ENCODE peak calls at places on chromosomes 6 and 20, in five cellular contexts. U is WTC11; M is left lung; C is aorta; Z is activated T-cell treated with anti-CD3 and anti-CD28 coated beads, Interleukin-2, amount 50 U/mL, for 4 hours. F is an unnamed sample.

GRCh38 chr6:37083243-37084138 is 78.0 kb downstream of the FGD2 start:
- ATAC-seq in U (peak), M (peak), C (peak), Z (no peak), F (no peak)

GRCh38 chr20:39016076-39016475 is 53.9 kb downstream of the DHX35 start:
- ATAC-seq in U (no peak), M (no peak), C (no peak), Z (no peak), F (peak)

GRCh38 chr6:66396145-66396544 is 689.1 kb upstream of the EYS start:
- ATAC-seq in U (no peak), M (no peak), C (peak), Z (no peak), F (no peak)

GRCh38 chr6:157688275-157688959 is 134.6 kb upstream of the SNX9 start:
- ATAC-seq in U (no peak), M (no peak), C (no peak), Z (no peak), F (no peak)

GRCh38 chr6:106373502-106374239 is 13.2 kb downstream of the CRYBG1 start:
- ATAC-seq in U (no peak), M (no peak), C (no peak), Z (peak), F (peak)

GRCh38 chr20:38950254-38950653 is 11.9 kb upstream of the DHX35 start:
- ATAC-seq in U (no peak), M (no peak), C (no peak), Z (no peak), F (no peak)

GRCh38 chr20:5433352-5433751 is 116.6 kb upstream of the PROKR2 start:
- ATAC-seq in U (no peak), M (no peak), C (no peak), Z (no peak), F (no peak)

GRCh38 chr6:84197708-84198107 is 29.7 kb downstream of the CEP162 start:
- ATAC-seq in U (no peak), M (no peak), C (no peak), Z (no peak), F (no peak)

GRCh38 chr6:2351807-2352431 is 106.5 kb upstream of the GMDS start:
- ATAC-seq in U (no peak), M (no peak), C (peak), Z (no peak), F (no peak)

GRCh38 chr20:25227317-25227831 is 20.5 kb upstream of the PYGB start:
- ATAC-seq in U (no peak), M (peak), C (peak), Z (no peak), F (no peak)

GRCh38 chr6:71321344-71321743 is 32.7 kb downstream of the OGFRL1 start:
- ATAC-seq in U (no peak), M (no peak), C (no peak), Z (no peak), F (no peak)

GRCh38 chr20:50110141-50111047 is 2.6 kb downstream of the UBE2V1 start:
- ATAC-seq in U (no peak), M (peak), C (no peak), Z (peak), F (peak)

GRCh38 chr6:81713205-81713604 is 39.3 kb downstream of the TENT5A start:
- ATAC-seq in U (no peak), M (no peak), C (no peak), Z (no peak), F (no peak)

GRCh38 chr20:35307666-35308653 is 15.7 kb upstream of the FAM83C start:
- ATAC-seq in U (no peak), M (no peak), C (peak), Z (no peak), F (no peak)

GRCh38 chr6:8075185-8075584 is 11.0 kb upstream of the BLOC1S5 start:
- ATAC-seq in U (no peak), M (no peak), C (no peak), Z (no peak), F (no peak)

GRCh38 chr20:23963941-23964340 is 24.6 kb downstream of the GGTLC1 start:
- ATAC-seq in U (no peak), M (no peak), C (no peak), Z (no peak), F (no peak)

GRCh38 chr20:1322511-1323245 is 6.3 kb downstream of the SDCBP2 start:
- ATAC-seq in U (no peak), M (no peak), C (no peak), Z (no peak), F (no peak)

GRCh38 chr20:52105045-52105572 is 86.5 kb downstream of the ZFP64 start:
- ATAC-seq in U (peak), M (peak), C (no peak), Z (no peak), F (peak)

GRCh38 chr20:22601361-22602141 is 17.2 kb upstream of the FOXA2 start:
- ATAC-seq in U (no peak), M (no peak), C (no peak), Z (no peak), F (no peak)

GRCh38 chr6:111573118-111573883 is 32.4 kb downstream of the TRAF3IP2 start:
- ATAC-seq in U (no peak), M (peak), C (no peak), Z (no peak), F (no peak)

GRCh38 chr20:64039293-64040160 is 3.5 kb downstream of the C20orf204 start:
- ATAC-seq in U (peak), M (peak), C (no peak), Z (no peak), F (no peak)

GRCh38 chr20:56627122-56628014 is 1.7 kb upstream of the TFAP2C start:
- ATAC-seq in U (no peak), M (no peak), C (no peak), Z (no peak), F (no peak)

GRCh38 chr20:37564016-37564387 is 36.3 kb upstream of the BLCAP start:
- ATAC-seq in U (no peak), M (no peak), C (no peak), Z (no peak), F (no peak)

GRCh38 chr6:5085638-5086293 is 625 bp downstream of the PPP1R3G start:
- ATAC-seq in U (peak), M (peak), C (peak), Z (peak), F (no peak)

GRCh38 chr6:78911218-78911617 is 43.9 kb downstream of the IRAK1BP1 start:
- ATAC-seq in U (no peak), M (no peak), C (no peak), Z (no peak), F (no peak)

GRCh38 chr20:11912664-11913415 is 4.9 kb upstream of the BTBD3 start:
- ATAC-seq in U (no peak), M (peak), C (no peak), Z (no peak), F (no peak)

GRCh38 chr20:11882651-11883050 is 35.0 kb upstream of the BTBD3 start:
- ATAC-seq in U (no peak), M (no peak), C (no peak), Z (no peak), F (no peak)

GRCh38 chr6:75368151-75368779 is 83.7 kb upstream of the TMEM30A start:
- ATAC-seq in U (peak), M (peak), C (no peak), Z (no peak), F (no peak)

GRCh38 chr20:38870733-38871559 is 55.3 kb upstream of the FAM83D start:
- ATAC-seq in U (peak), M (peak), C (no peak), Z (no peak), F (peak)

GRCh38 chr6:157762636-157763035 is 60.4 kb upstream of the SNX9 start:
- ATAC-seq in U (peak), M (no peak), C (no peak), Z (no peak), F (no peak)

GRCh38 chr20:4951299-4951698 is 50.0 kb downstream of the SLC23A2 start:
- ATAC-seq in U (no peak), M (peak), C (peak), Z (no peak), F (no peak)

GRCh38 chr6:48567016-48567415 is 456.0 kb upstream of the PTCHD4 start:
- ATAC-seq in U (no peak), M (no peak), C (no peak), Z (no peak), F (no peak)

GRCh38 chr6:146587448-146587847 is 11.3 kb upstream of the ADGB start:
- ATAC-seq in U (no peak), M (peak), C (no peak), Z (no peak), F (no peak)

GRCh38 chr6:33683576-33684427 is 27.7 kb downstream of the UQCC2 start:
- ATAC-seq in U (no peak), M (no peak), C (no peak), Z (peak), F (peak)

GRCh38 chr6:138404666-138405337 is 779 bp downstream of the HEBP2 start:
- ATAC-seq in U (peak), M (peak), C (peak), Z (no peak), F (no peak)